ENCODE peak calls at places on chromosomes 5 and 9, in nine cellular contexts. L is stomach, I is transverse colon, E is endothelial cell of umbilical vein, Y is H1, T is esophagus squamous epithelium, Z is breast epithelium, K is uterus, A is ovary. W is an unnamed sample.

GRCh38 chr9:133023117-133023890 is 7.5 kb upstream of the GTF3C5 start:
- DNase-seq in K (no peak), E (no peak), L (peak; percentile 36), I (peak; percentile 67), Z (no peak), T (no peak), Y (peak; percentile 57), A (no peak), W (no peak)

GRCh38 chr9:12469084-12469483 is 224.1 kb upstream of the TYRP1 start:
- DNase-seq in L (no peak), K (no peak), Y (no peak), A (no peak), I (no peak), T (no peak), E (no peak), Z (no peak), W (no peak)

GRCh38 chr9:109781541-109782197 is 1.7 kb downstream of the PALM2AKAP2 start:
- DNase-seq in E (no peak), A (no peak), I (no peak), K (no peak), T (no peak), Y (no peak), Z (no peak), L (no peak), W (no peak)

GRCh38 chr9:108473209-108474112 is 382.3 kb downstream of the ACTL7B start:
- DNase-seq in L (no peak), A (no peak), E (peak; percentile 74), T (no peak), K (peak; percentile 30), I (peak; percentile 53), Z (no peak), Y (no peak), W (no peak)

GRCh38 chr5:81854485-81854884 is 103.6 kb upstream of the SSBP2 start:
- DNase-seq in K (no peak), I (no peak), T (no peak), Y (no peak), Z (no peak), L (no peak), E (no peak), A (no peak), W (no peak)

GRCh38 chr9:21996858-21997257 is 2.3 kb downstream of the CDKN2B-AS1 start:
- DNase-seq in Y (no peak), Z (no peak), E (no peak), K (no peak), A (no peak), T (no peak), L (no peak), I (no peak), W (no peak)

GRCh38 chr5:109411627-109412026 is 1.9 kb upstream of the PJA2 start:
- DNase-seq in A (no peak), L (no peak), Y (no peak), K (no peak), Z (no peak), T (no peak), E (peak; percentile 91), I (no peak), W (no peak)

GRCh38 chr5:141003026-141003425 is 36.8 kb downstream of the PCDHAC2 start:
- DNase-seq in Y (no peak), L (no peak), A (no peak), E (no peak), Z (no peak), I (no peak), K (no peak), T (no peak), W (no peak)

GRCh38 chr5:164207646-164208045 is 702.2 kb downstream of the MAT2B start:
- DNase-seq in Y (no peak), E (no peak), T (no peak), A (no peak), L (no peak), Z (no peak), I (no peak), K (no peak), W (no peak)

GRCh38 chr5:14444988-14445387 is 136.6 kb upstream of the OTULINL start:
- DNase-seq in Y (no peak), L (no peak), I (no peak), E (peak; percentile 67), T (no peak), K (no peak), A (no peak), Z (no peak), W (no peak)

GRCh38 chr5:153699035-153699434 is 208.6 kb downstream of the GRIA1 start:
- DNase-seq in L (no peak), Z (no peak), E (no peak), I (no peak), Y (no peak), T (no peak), A (no peak), K (no peak), W (no peak)

GRCh38 chr5:159043551-159043950 is 56.2 kb downstream of the EBF1 start:
- DNase-seq in L (no peak), Z (no peak), T (no peak), E (no peak), K (no peak), Y (no peak), I (no peak), A (no peak), W (no peak)

GRCh38 chr5:159045165-159045811 is 54.4 kb downstream of the EBF1 start:
- DNase-seq in A (no peak), E (no peak), K (no peak), Y (no peak), Z (no peak), L (no peak), T (no peak), I (no peak), W (no peak)

GRCh38 chr5:159038907-159039306 is 60.8 kb downstream of the EBF1 start:
- DNase-seq in L (no peak), A (no peak), I (no peak), Y (no peak), T (no peak), Z (no peak), K (no peak), E (no peak), W (no peak)

GRCh38 chr5:159040181-159040580 is 59.5 kb downstream of the EBF1 start:
- DNase-seq in Z (no peak), L (no peak), T (no peak), A (no peak), I (no peak), Y (no peak), K (no peak), E (no peak), W (no peak)

GRCh38 chr5:159041754-159042153 is 58.0 kb downstream of the EBF1 start:
- DNase-seq in Z (no peak), K (no peak), A (no peak), L (no peak), Y (no peak), E (no peak), T (no peak), I (no peak), W (no peak)
- H3K4me3 ChIP-seq in Z (no peak overlapping the region), K (no peak overlapping the region), A (no peak overlapping the region), L (no peak overlapping the region), Y (no peak overlapping the region), E (no peak overlapping the region), T (no peak overlapping the region), I (no peak overlapping the region), W (no peak overlapping the region)

GRCh38 chr5:167356374-167356773 is 935.1 kb upstream of the WWC1 start:
- DNase-seq in Z (no peak), L (no peak), K (no peak), E (no peak), I (no peak), Y (no peak), A (no peak), T (no peak), W (no peak)
- H3K36me3 ChIP-seq in Z (no peaks in the 10 kb centered on the region), L (no peaks in the 10 kb centered on the region), K (no peaks in the 10 kb centered on the region), E (no peaks in the 10 kb centered on the region), I (no peaks in the 10 kb centered on the region), Y (no peaks in the 10 kb centered on the region), A (no peaks in the 10 kb centered on the region), T (no peaks in the 10 kb centered on the region), W (no peaks in the 10 kb centered on the region)

GRCh38 chr5:112977440-112977861 is 853 bp downstream of the DCP2 start:
- DNase-seq in Z (no peak), L (no peak), A (no peak), I (no peak), E (peak; percentile 48), T (no peak), K (no peak), Y (no peak), W (no peak)

GRCh38 chr5:112978836-112979235 is 2.2 kb downstream of the DCP2 start:
- DNase-seq in T (no peak), I (no peak), Y (no peak), L (no peak), A (no peak), E (peak; percentile 17), K (no peak), Z (no peak), W (no peak)

GRCh38 chr5:112975721-112976431 is 722 bp upstream of the DCP2 start:
- DNase-seq in Y (no peak), L (no peak), A (no peak), I (no peak), E (no peak), Z (no peak), T (no peak), K (no peak), W (no peak)

GRCh38 chr5:112974901-112975300 is 1.7 kb upstream of the DCP2 start:
- DNase-seq in Z (no peak), I (no peak), E (no peak), T (no peak), Y (no peak), A (no peak), K (no peak), L (no peak), W (no peak)

GRCh38 chr5:112976432-112977309 is at the start of gene DCP2:
- DNase-seq in A (peak; percentile 95), I (peak; percentile 95), Y (peak; percentile 94), T (peak; percentile 74), E (peak; percentile 99), Z (peak; percentile 96), K (peak; percentile 94), L (peak; percentile 93), W (peak; percentile 96)
- TF ChIP-seq POLR2A in A (peak; percentile 71), I (peak; percentile 83), Y (peak; percentile 98), T (no peak), E (peak; percentile 97), Z (peak; percentile 85), K (peak; percentile 63), L (no peak), W (peak; percentile 76)

DNA sequence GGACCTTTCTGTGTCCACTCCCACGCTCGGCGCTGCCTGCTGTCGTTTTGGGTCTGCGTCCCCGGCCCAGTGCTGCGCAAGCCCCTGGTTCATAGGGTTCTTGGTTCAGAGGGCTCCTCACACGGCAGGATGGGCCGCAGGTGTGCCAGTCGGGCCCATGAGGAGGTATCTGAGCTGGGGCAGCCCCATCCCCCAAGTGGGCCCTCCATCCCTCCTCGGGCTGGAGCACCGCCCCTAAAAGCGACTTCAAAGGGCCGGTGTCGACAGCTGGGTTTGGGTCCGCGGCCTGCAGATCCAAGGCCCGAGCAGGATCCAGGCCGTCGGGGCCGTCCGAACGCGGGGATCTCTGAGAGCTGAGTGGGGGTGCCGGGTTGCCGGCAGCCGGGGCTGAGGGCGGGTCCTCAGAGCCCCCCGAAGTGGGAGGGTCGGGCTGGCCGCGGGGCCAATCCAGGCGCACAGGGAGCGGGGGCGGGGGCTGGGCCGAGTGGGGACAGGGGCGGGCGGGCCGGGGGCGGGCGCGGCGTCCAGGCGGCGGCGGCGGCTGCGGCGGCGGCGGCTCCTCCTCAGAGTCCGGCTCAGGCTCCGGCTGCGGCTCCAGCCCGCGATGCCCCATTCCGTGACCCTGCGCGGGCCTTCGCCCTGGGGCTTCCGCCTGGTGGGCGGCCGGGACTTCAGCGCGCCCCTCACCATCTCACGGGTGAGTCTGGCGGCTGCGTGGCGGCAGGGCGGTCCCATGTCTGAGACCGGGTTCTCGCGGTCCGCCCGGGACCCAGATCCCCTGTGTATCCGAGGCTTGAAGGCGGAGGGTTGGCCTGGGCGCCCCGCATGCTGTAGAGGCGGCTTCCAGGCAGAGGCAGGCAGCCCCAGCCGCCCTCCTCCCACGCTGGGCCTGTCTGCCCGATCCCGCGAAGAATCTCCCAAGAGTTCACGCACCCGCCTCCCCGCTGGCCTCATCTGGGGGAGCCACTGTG is at the start of gene PDLIM4:
- DNase-seq in E (peak; percentile 62), I (peak; percentile 25), Y (peak; percentile 84), T (no peak), A (peak; percentile 67), L (no peak), Z (peak; percentile 69), K (peak; percentile 78), W (no peak)
- H3K4me3 ChIP-seq in E (peak within 1 kb of the TSS; percentile 78), I (peak within 1 kb of the TSS; percentile 59), Y (peak within 1 kb of the TSS; percentile 50), T (peak within 1 kb of the TSS; percentile 66), A (peak within 1 kb of the TSS; percentile 78), L (peak within 1 kb of the TSS; percentile 55), Z (peak within 1 kb of the TSS; percentile 85), K (peak within 1 kb of the TSS; percentile 80), W (no peak within 1 kb of the TSS)